ENCODE peak calls at places on chromosomes 16 and 17, in four cellular contexts. W, T, O and M are unnamed samples.

GRCh38 chr16:57009641-57010170 is 20.3 kb downstream of the NLRC5 start:
- DNase-seq in W (no peak), T (no peak), O (no peak), M (no peak)

GRCh38 chr17:38419508-38419981 is 8.7 kb upstream of the ARHGAP23 start:
- DNase-seq in W (no peak), T (no peak), O (peak; percentile 57), M (no peak)

GRCh38 chr16:82855471-82855870 is 228.7 kb downstream of the CDH13 start:
- DNase-seq in W (no peak), T (no peak), O (no peak), M (no peak)

GRCh38 chr17:69912819-69913218 is 162.2 kb upstream of the KCNJ16 start:
- DNase-seq in W (no peak), T (no peak), O (no peak), M (no peak)

GRCh38 chr17:66702106-66702936 is 132.6 kb upstream of the CACNG5 start:
- DNase-seq in W (no peak), T (no peak), O (no peak), M (no peak)

GRCh38 chr16:4426021-4426684 is 485 bp downstream of the DNAJA3 start:
- DNase-seq in W (no peak), T (no peak), O (peak; percentile 54), M (no peak)

GRCh38 chr17:72514888-72515287 is 394.1 kb downstream of the SOX9 start:
- DNase-seq in W (no peak), T (peak; percentile 34), O (no peak), M (no peak)

GRCh38 chr16:52034830-52035229 is 512.1 kb downstream of the TOX3 start:
- DNase-seq in W (no peak), T (no peak), O (no peak), M (no peak)

GRCh38 chr17:30229012-30229411 is 6.5 kb downstream of the SLC6A4 start:
- DNase-seq in W (no peak), T (no peak), O (no peak), M (no peak)

GRCh38 chr16:77457046-77457445 is 22.2 kb upstream of the ADAMTS18 start:
- DNase-seq in W (no peak), T (no peak), O (no peak), M (no peak)

GRCh38 chr17:31491794-31492171 is 100.3 kb downstream of the RAB11FIP4 start:
- DNase-seq in W (no peak), T (no peak), O (no peak), M (no peak)

GRCh38 chr16:894841-895240 is 75.9 kb downstream of the LMF1 start:
- DNase-seq in W (no peak), T (no peak), O (peak; percentile 61), M (no peak)

GRCh38 chr17:39264119-39264518 is 38.4 kb upstream of the STAC2 start:
- DNase-seq in W (no peak), T (no peak), O (no peak), M (no peak)

GRCh38 chr17:82180776-82181528 is 31.7 kb downstream of the CCDC57 start:
- DNase-seq in W (no peak), T (no peak), O (no peak), M (no peak)

GRCh38 chr17:34443832-34444469 is 80.9 kb upstream of the CCL1 start:
- DNase-seq in W (peak; percentile 33), T (no peak), O (peak; percentile 60), M (no peak)

GRCh38 chr17:68296217-68297140 is 5.2 kb downstream of the ARSG start:
- DNase-seq in W (no peak), T (no peak), O (peak; percentile 67), M (no peak)

GRCh38 chr17:59378621-59379194 is 47.3 kb downstream of the YPEL2 start:
- DNase-seq in W (no peak), T (peak; percentile 86), O (no peak), M (no peak)

GRCh38 chr16:16005725-16006124 is 56.3 kb downstream of the ABCC1 start:
- DNase-seq in W (no peak), T (no peak), O (no peak), M (no peak)

GRCh38 chr17:41751288-41751687 is 16.8 kb upstream of the HAP1 start:
- DNase-seq in W (no peak), T (no peak), O (no peak), M (no peak)
- H3K4me3 ChIP-seq in W (no peak overlapping the region), T (no peak overlapping the region), O (no peak overlapping the region), M (no peak overlapping the region)

GRCh38 chr17:2058521-2059124 is 3.7 kb downstream of the HIC1 start:
- DNase-seq in W (no peak), T (peak; percentile 72), O (peak; percentile 82), M (no peak)

GRCh38 chr17:2055494-2056220 is 754 bp downstream of the HIC1 start:
- DNase-seq in W (no peak), T (peak; percentile 52), O (no peak), M (no peak)

GRCh38 chr17:2057714-2058520 is 3.0 kb downstream of the HIC1 start:
- DNase-seq in W (no peak), T (peak; percentile 43), O (peak; percentile 51), M (no peak)

GRCh38 chr17:2056221-2057129 is 1.6 kb downstream of the HIC1 start:
- DNase-seq in W (no peak), T (peak; percentile 53), O (peak; percentile 66), M (no peak)

GRCh38 chr17:2057130-2057713 is 2.3 kb downstream of the HIC1 start:
- DNase-seq in W (no peak), T (no peak), O (peak; percentile 59), M (no peak)
- H3K4me3 ChIP-seq in W (no peak overlapping the region), T (peak overlapping the region; percentile 12), O (peak overlapping the region; percentile 44), M (peak overlapping the region; percentile 70)

GRCh38 chr17:75950421-75950820 is 9.6 kb upstream of the FBF1 start:
- DNase-seq in W (no peak), T (no peak), O (no peak), M (no peak)

GRCh38 chr17:75945202-75945601 is 4.4 kb upstream of the FBF1 start:
- DNase-seq in W (no peak), T (no peak), O (no peak), M (no peak)

DNA sequence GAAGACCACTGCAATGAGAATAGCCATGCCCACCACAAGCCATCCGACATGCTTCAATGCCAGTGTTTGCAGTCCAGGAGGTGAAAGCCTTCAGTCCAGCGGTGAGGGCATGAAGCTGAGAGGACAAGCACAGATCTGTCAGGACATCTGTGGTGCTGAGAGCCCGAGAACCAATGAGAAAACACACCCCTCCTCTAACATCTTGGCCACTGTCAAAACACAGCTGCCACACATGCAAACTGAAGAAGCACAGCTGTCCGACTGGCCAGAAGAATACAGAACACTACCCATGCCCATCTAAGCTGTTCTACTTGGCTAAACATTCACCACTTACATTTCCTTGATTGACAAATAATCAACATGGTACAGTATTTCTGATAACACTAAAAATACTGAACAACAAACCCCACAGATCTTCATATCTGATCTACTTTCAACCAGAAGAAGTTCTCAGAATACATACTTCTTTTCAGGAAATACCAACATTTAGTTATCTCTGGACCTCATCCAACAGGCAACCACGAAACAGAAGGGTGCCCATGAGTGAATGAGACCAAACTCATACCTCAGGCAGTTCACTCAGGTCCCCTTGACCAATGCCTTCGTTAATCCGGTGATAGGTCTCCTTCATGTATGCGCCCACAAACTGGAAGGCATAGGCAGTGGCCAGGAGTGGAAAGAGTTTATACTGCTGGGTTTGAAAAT is 10.2 kb upstream of the FBF1 start:
- DNase-seq in W (no peak), T (no peak), O (no peak), M (no peak)
- H3K4me3 ChIP-seq in W (no peak overlapping the region), T (no peak overlapping the region), O (no peak overlapping the region), M (no peak overlapping the region)

DNA sequence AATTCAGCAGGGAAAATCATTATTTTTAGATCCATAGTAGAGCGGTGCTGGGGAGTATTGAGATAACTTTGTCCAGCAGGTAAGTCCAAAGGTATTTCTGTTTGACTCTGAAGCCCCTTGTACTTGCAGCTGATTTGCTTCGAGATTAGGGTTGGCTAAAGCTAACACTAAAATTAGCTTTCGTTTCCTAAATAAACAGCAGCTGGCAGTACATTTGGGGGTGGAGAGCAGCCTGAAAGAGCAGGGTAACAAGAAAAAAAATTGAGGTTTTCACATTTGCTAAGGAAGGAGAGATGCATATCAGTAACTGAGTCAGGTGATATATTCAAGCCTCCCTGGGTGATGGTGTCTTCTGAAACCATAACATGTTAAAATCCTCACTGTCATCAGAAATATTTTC is 37.4 kb upstream of the TMC5 start:
- DNase-seq in W (no peak), T (no peak), O (no peak), M (no peak)
- H3K4me3 ChIP-seq in W (no peak overlapping the region), T (no peak overlapping the region), O (no peak overlapping the region), M (no peak overlapping the region)

GRCh38 chr16:89557230-89557935 is 3.1 kb upstream of the RPL13 start:
- DNase-seq in W (peak; percentile 81), T (peak; percentile 59), O (peak; percentile 95), M (no peak)

GRCh38 chr16:89555780-89556179 is 4.7 kb upstream of the RPL13 start:
- DNase-seq in W (no peak), T (no peak), O (no peak), M (no peak)

GRCh38 chr16:89557936-89558490 is 2.5 kb upstream of the RPL13 start:
- DNase-seq in W (no peak), T (no peak), O (no peak), M (no peak)

GRCh38 chr16:89555265-89555664 is 5.2 kb upstream of the RPL13 start:
- DNase-seq in W (no peak), T (no peak), O (no peak), M (no peak)

GRCh38 chr16:89556750-89557149 is 3.7 kb upstream of the RPL13 start:
- DNase-seq in W (no peak), T (no peak), O (no peak), M (no peak)
- H3K4me3 ChIP-seq in W (no peak overlapping the region), T (no peak overlapping the region), O (no peak overlapping the region), M (no peak overlapping the region)

GRCh38 chr16:66950971-66951790 is 9.9 kb upstream of the CES3 start:
- DNase-seq in W (no peak), T (no peak), O (no peak), M (no peak)

GRCh38 chr16:66952430-66953139 is 8.5 kb upstream of the CES3 start:
- DNase-seq in W (no peak), T (no peak), O (no peak), M (no peak)

GRCh38 chr16:66950437-66950836 is 10.6 kb upstream of the CES3 start:
- DNase-seq in W (no peak), T (no peak), O (no peak), M (no peak)

GRCh38 chr16:66953462-66954096 is 7.5 kb upstream of the CES3 start:
- DNase-seq in W (no peak), T (no peak), O (no peak), M (no peak)

GRCh38 chr16:66954097-66954659 is 6.9 kb upstream of the CES3 start:
- DNase-seq in W (no peak), T (peak; percentile 82), O (peak; percentile 89), M (no peak)
- H3K4me3 ChIP-seq in W (no peak overlapping the region), T (no peak overlapping the region), O (no peak overlapping the region), M (no peak overlapping the region)